ENCODE peak calls at places on chromosomes 7 and 10, in four cellular contexts. One of them, this sample, is unnamed.

GRCh38 chr7:29485376-29486190 is 78.1 kb upstream of the PRR15 start:
- DNase-seq in IMR-90: no peak
- DNase-seq in HFF-Myc: no peak
- DNase-seq in breast epithelium: no peak
- DNase-seq in this sample: no peak

GRCh38 chr7:100568936-100569844 is 4.5 kb downstream of the SAP25 start:
- DNase-seq in IMR-90: no peak
- DNase-seq in HFF-Myc: no peak
- DNase-seq in breast epithelium: peak
- DNase-seq in this sample: peak

GRCh38 chr10:6516277-6516676 is 63.8 kb downstream of the PRKCQ start:
- DNase-seq in IMR-90: no peak
- DNase-seq in HFF-Myc: no peak
- DNase-seq in breast epithelium: no peak
- DNase-seq in this sample: no peak

GRCh38 chr7:74275401-74275881 is 13.8 kb upstream of the CLIP2 start:
- DNase-seq in IMR-90: no peak
- DNase-seq in HFF-Myc: no peak
- DNase-seq in breast epithelium: no peak
- DNase-seq in this sample: no peak

GRCh38 chr10:104081998-104082397 is 3.7 kb downstream of the COL17A1 start:
- DNase-seq in IMR-90: no peak
- DNase-seq in HFF-Myc: no peak
- DNase-seq in breast epithelium: no peak
- DNase-seq in this sample: no peak

GRCh38 chr10:47323087-47323486 is 833 bp downstream of the GDF2 start:
- DNase-seq in IMR-90: no peak
- DNase-seq in HFF-Myc: no peak
- DNase-seq in breast epithelium: no peak
- DNase-seq in this sample: no peak

GRCh38 chr7:1163121-1163520 is 3.1 kb upstream of the ZFAND2A start:
- DNase-seq in IMR-90: no peak
- DNase-seq in HFF-Myc: no peak
- DNase-seq in breast epithelium: no peak
- DNase-seq in this sample: no peak

GRCh38 chr10:101062231-101063161 is 707 bp downstream of the KAZALD1 start:
- DNase-seq in IMR-90: peak
- DNase-seq in HFF-Myc: no peak
- DNase-seq in breast epithelium: no peak
- DNase-seq in this sample: no peak

GRCh38 chr10:125823663-125824251 is 411 bp downstream of the BCCIP start:
- DNase-seq in IMR-90: peak
- DNase-seq in HFF-Myc: no peak
- DNase-seq in breast epithelium: no peak
- DNase-seq in this sample: no peak

GRCh38 chr10:31808258-31809218 is 120.1 kb downstream of the ARHGAP12 start:
- DNase-seq in IMR-90: peak
- DNase-seq in HFF-Myc: peak
- DNase-seq in breast epithelium: no peak
- DNase-seq in this sample: peak

GRCh38 chr7:43220250-43220649 is 107.8 kb downstream of the HECW1 start:
- DNase-seq in IMR-90: peak
- DNase-seq in HFF-Myc: peak
- DNase-seq in breast epithelium: no peak
- DNase-seq in this sample: no peak

GRCh38 chr7:100835903-100836811 is 8.8 kb upstream of the EPHB4 start:
- DNase-seq in IMR-90: no peak
- DNase-seq in HFF-Myc: no peak
- DNase-seq in breast epithelium: no peak
- DNase-seq in this sample: peak

GRCh38 chr7:66604198-66604597 is 24.5 kb upstream of the KCTD7 start:
- DNase-seq in IMR-90: no peak
- DNase-seq in HFF-Myc: no peak
- DNase-seq in breast epithelium: no peak
- DNase-seq in this sample: no peak

GRCh38 chr7:139095194-139095659 is 14.3 kb downstream of the ZC3HAV1 start:
- DNase-seq in IMR-90: no peak
- DNase-seq in HFF-Myc: no peak
- DNase-seq in breast epithelium: no peak
- DNase-seq in this sample: peak

GRCh38 chr7:1176891-1177373 is 16.9 kb upstream of the ZFAND2A start:
- DNase-seq in IMR-90: peak
- DNase-seq in HFF-Myc: no peak
- DNase-seq in breast epithelium: peak
- DNase-seq in this sample: peak

GRCh38 chr7:100191775-100192174 is 14.1 kb downstream of the STAG3 start:
- DNase-seq in IMR-90: peak
- DNase-seq in HFF-Myc: no peak
- DNase-seq in breast epithelium: no peak
- DNase-seq in this sample: no peak

GRCh38 chr10:34295142-34295548 is 520.0 kb downstream of the PARD3 start:
- DNase-seq in IMR-90: peak
- DNase-seq in HFF-Myc: no peak
- DNase-seq in breast epithelium: no peak
- DNase-seq in this sample: no peak

GRCh38 chr7:15848362-15848761 is 161.9 kb upstream of the MEOX2 start:
- DNase-seq in IMR-90: no peak
- DNase-seq in HFF-Myc: no peak
- DNase-seq in breast epithelium: no peak
- DNase-seq in this sample: no peak

GRCh38 chr7:93231264-93231663 is 902 bp upstream of the VPS50 start:
- DNase-seq in IMR-90: no peak
- DNase-seq in HFF-Myc: no peak
- DNase-seq in breast epithelium: no peak
- DNase-seq in this sample: no peak

GRCh38 chr7:22433710-22434460 is 66.1 kb downstream of the STEAP1B start:
- DNase-seq in IMR-90: peak
- DNase-seq in HFF-Myc: no peak
- DNase-seq in breast epithelium: no peak
- DNase-seq in this sample: no peak

GRCh38 chr10:80493482-80494021 is 39.4 kb downstream of the TSPAN14 start:
- DNase-seq in IMR-90: no peak
- DNase-seq in HFF-Myc: no peak
- DNase-seq in breast epithelium: no peak
- DNase-seq in this sample: peak

GRCh38 chr7:73717025-73717807 is 2.3 kb downstream of the STX1A start:
- DNase-seq in IMR-90: peak
- DNase-seq in HFF-Myc: no peak
- DNase-seq in breast epithelium: no peak
- DNase-seq in this sample: no peak

GRCh38 chr7:104093127-104093526 is 103.7 kb upstream of the RELN start:
- DNase-seq in IMR-90: no peak
- DNase-seq in HFF-Myc: no peak
- DNase-seq in breast epithelium: no peak
- DNase-seq in this sample: no peak

GRCh38 chr7:27182861-27183681 is 2.0 kb downstream of the HOXA11 start:
- DNase-seq in IMR-90: no peak
- DNase-seq in HFF-Myc: no peak
- DNase-seq in breast epithelium: peak
- DNase-seq in this sample: peak

GRCh38 chr7:29193316-29194205 is 1.0 kb upstream of the CHN2 start:
- DNase-seq in IMR-90: no peak
- DNase-seq in HFF-Myc: no peak
- DNase-seq in breast epithelium: no peak
- DNase-seq in this sample: no peak

GRCh38 chr7:133310232-133310852 is 57.5 kb downstream of the EXOC4 start:
- DNase-seq in IMR-90: peak
- DNase-seq in HFF-Myc: no peak
- DNase-seq in breast epithelium: no peak
- DNase-seq in this sample: no peak

GRCh38 chr7:129724796-129725195 is 113.3 kb downstream of the NRF1 start:
- DNase-seq in IMR-90: no peak
- DNase-seq in HFF-Myc: no peak
- DNase-seq in breast epithelium: no peak
- DNase-seq in this sample: no peak

GRCh38 chr7:154484406-154484805 is 432.2 kb downstream of the DPP6 start:
- DNase-seq in IMR-90: no peak
- DNase-seq in HFF-Myc: no peak
- DNase-seq in breast epithelium: no peak
- DNase-seq in this sample: no peak

GRCh38 chr10:131909929-131910328 is 9.1 kb downstream of the PPP2R2D start:
- DNase-seq in IMR-90: no peak
- DNase-seq in HFF-Myc: no peak
- DNase-seq in breast epithelium: no peak
- DNase-seq in this sample: no peak

GRCh38 chr7:84277628-84278224 is 83.1 kb upstream of the SEMA3A start:
- DNase-seq in IMR-90: no peak
- DNase-seq in HFF-Myc: no peak
- DNase-seq in breast epithelium: no peak
- DNase-seq in this sample: no peak

GRCh38 chr7:100603697-100604077 is 1.5 kb downstream of the PCOLCE start:
- DNase-seq in IMR-90: peak
- DNase-seq in HFF-Myc: no peak
- DNase-seq in breast epithelium: no peak
- DNase-seq in this sample: no peak

GRCh38 chr7:157575777-157576176 is 239.0 kb downstream of the DNAJB6 start:
- DNase-seq in IMR-90: no peak
- DNase-seq in HFF-Myc: no peak
- DNase-seq in breast epithelium: no peak
- DNase-seq in this sample: no peak

GRCh38 chr7:92754756-92755581 is 81.4 kb downstream of the CDK6 start:
- DNase-seq in IMR-90: no peak
- DNase-seq in HFF-Myc: no peak
- DNase-seq in breast epithelium: no peak
- DNase-seq in this sample: no peak

GRCh38 chr10:6269953-6270867 is 67.5 kb downstream of the PFKFB3 start:
- DNase-seq in IMR-90: peak
- DNase-seq in HFF-Myc: peak
- DNase-seq in breast epithelium: no peak
- DNase-seq in this sample: no peak

GRCh38 chr7:47477191-47478016 is 104.5 kb downstream of the TNS3 start:
- DNase-seq in IMR-90: no peak
- DNase-seq in HFF-Myc: no peak
- DNase-seq in breast epithelium: no peak
- DNase-seq in this sample: no peak

GRCh38 chr10:24820616-24821015 is 96.9 kb upstream of the ARHGAP21 start:
- DNase-seq in IMR-90: no peak
- DNase-seq in HFF-Myc: no peak
- DNase-seq in breast epithelium: no peak
- DNase-seq in this sample: no peak

GRCh38 chr10:116770281-116770680 is 27.9 kb upstream of the HSPA12A start:
- DNase-seq in IMR-90: no peak
- DNase-seq in HFF-Myc: no peak
- DNase-seq in breast epithelium: no peak
- DNase-seq in this sample: no peak

GRCh38 chr7:139635521-139636240 is 112.2 kb downstream of the CLEC2L start:
- DNase-seq in IMR-90: no peak
- DNase-seq in HFF-Myc: no peak
- DNase-seq in breast epithelium: no peak
- DNase-seq in this sample: no peak

GRCh38 chr7:3301831-3302618 is 973 bp downstream of the SDK1 start:
- DNase-seq in IMR-90: peak
- DNase-seq in HFF-Myc: no peak
- DNase-seq in breast epithelium: no peak
- DNase-seq in this sample: peak

GRCh38 chr7:142228681-142229080 is 29.2 kb downstream of the PRSS58 start:
- DNase-seq in IMR-90: no peak
- DNase-seq in HFF-Myc: no peak
- DNase-seq in breast epithelium: no peak
- DNase-seq in this sample: no peak

GRCh38 chr7:142231716-142232115 is 26.1 kb downstream of the PRSS58 start:
- DNase-seq in IMR-90: no peak
- DNase-seq in HFF-Myc: no peak
- DNase-seq in breast epithelium: no peak
- DNase-seq in this sample: no peak
- TF ChIP-seq CTCF in IMR-90: no peak
- TF ChIP-seq CTCF in HFF-Myc: no peak
- TF ChIP-seq CTCF in breast epithelium: no peak
- TF ChIP-seq CTCF in this sample: no peak

GRCh38 chr7:137454169-137455166 is 110.9 kb upstream of the PTN start:
- DNase-seq in IMR-90: peak
- DNase-seq in HFF-Myc: no peak
- DNase-seq in breast epithelium: no peak
- DNase-seq in this sample: peak
- TF ChIP-seq CTCF in IMR-90: peak
- TF ChIP-seq CTCF in HFF-Myc: peak
- TF ChIP-seq CTCF in breast epithelium: peak
- TF ChIP-seq CTCF in this sample: no peak

DNA sequence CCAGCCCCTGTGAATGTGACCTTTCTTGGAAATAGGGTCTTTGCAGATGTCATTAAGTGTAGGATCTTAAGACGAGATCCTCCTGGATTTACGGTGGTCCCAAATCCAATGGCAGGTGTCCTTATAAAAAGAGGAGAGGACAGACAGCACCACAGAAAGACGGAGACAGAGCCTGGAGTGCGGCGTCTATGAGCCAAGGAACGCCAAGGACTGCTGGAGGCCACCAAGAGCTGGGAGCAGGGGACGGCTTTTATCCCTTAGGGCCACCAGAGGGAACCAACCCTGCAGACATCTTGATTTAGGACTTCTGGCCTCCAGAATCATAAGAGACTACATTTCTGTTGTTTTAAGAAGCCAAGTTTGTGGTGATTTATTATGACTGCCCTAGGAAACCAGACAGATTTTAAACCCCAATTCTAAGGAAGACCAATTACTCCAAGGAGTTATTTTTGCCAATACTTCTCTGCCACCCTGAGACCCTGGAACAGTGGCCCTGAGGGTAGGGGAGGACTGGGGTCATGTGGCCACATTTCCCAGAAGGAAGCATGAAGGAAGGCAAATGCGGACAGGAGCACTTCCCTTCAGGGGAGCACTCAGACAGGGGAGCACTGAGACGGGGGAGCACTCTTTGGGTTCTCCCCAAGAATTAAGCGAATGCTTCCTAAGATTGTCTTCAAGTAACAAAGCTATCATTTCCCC is 67.6 kb downstream of the CHST15 start:
- DNase-seq in IMR-90: no peak
- DNase-seq in HFF-Myc: no peak
- DNase-seq in breast epithelium: no peak
- DNase-seq in this sample: no peak
- TF ChIP-seq CTCF in IMR-90: no peak
- TF ChIP-seq CTCF in HFF-Myc: peak
- TF ChIP-seq CTCF in breast epithelium: no peak
- TF ChIP-seq CTCF in this sample: no peak

DNA sequence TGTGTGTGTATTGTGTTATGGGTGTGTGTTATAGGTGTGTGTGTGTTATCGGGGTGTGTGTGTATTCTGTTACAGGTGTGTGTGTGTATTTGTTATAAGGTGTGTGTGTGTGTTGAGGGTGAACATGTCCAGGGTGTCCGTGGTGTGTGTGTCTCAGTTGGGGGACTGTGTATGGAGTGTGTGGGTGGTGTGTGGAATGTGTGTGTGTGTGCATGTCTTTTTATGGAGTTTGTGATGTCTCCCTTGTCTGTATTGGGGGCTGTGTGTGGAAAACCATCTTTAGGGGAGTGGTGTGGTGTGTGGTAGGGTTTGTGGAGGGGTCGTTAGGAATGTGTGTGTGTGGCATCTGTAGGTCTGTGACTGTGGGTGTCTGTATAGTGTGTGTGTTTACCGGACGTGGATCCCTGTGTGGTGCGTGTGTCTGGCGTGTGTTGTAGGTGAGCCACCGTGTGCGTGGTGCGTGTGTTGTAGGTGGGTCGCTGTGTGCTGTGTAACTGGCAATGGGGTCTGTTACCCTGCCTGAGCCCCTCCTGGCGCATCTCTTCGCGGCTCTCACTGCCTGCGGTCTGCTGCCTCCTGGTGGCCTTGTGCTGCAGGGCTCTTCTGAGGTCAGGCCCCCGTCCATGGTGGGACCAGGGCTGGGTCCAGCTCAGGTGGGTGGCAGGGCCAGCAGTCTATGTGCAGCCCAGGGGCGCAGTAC is 61.7 kb downstream of the PALD1 start:
- DNase-seq in IMR-90: no peak
- DNase-seq in HFF-Myc: no peak
- DNase-seq in breast epithelium: no peak
- DNase-seq in this sample: no peak
- TF ChIP-seq CTCF in IMR-90: peak
- TF ChIP-seq CTCF in HFF-Myc: peak
- TF ChIP-seq CTCF in breast epithelium: no peak
- TF ChIP-seq CTCF in this sample: no peak

This sample was measured in lower leg skin.